ENCODE peak calls at places on chromosomes 5 and 9, in six cellular contexts. Q, S, U, X, O and J are unnamed samples. For H3K36me3, the result is how much of the 10 kb centered on the place peaks cover.

GRCh38 chr5:139600336-139600949 is 39.3 kb downstream of the UBE2D2 start:
- DNase-seq in Q (no peak), S (no peak), U (no peak), X (peak), O (no peak), J (no peak)

GRCh38 chr9:108704156-108704852 is 151.5 kb downstream of the ACTL7B start:
- DNase-seq in Q (no peak), S (no peak), U (no peak), X (no peak), O (no peak), J (no peak)

GRCh38 chr9:69425402-69425801 is 100.4 kb downstream of the ENTREP1 start:
- DNase-seq in Q (no peak), S (no peak), U (no peak), X (no peak), O (no peak), J (no peak)

GRCh38 chr5:82692826-82693225 is 384.4 kb downstream of the TMEM167A start:
- DNase-seq in Q (no peak), S (no peak), U (no peak), X (no peak), O (no peak), J (no peak)

GRCh38 chr5:95697781-95698681 is 15.2 kb upstream of the SPATA9 start:
- DNase-seq in Q (peak), S (no peak), U (no peak), X (no peak), O (no peak), J (no peak)

GRCh38 chr9:91131433-91131839 is 230.3 kb downstream of the AUH start:
- DNase-seq in Q (no peak), S (peak), U (no peak), X (peak), O (peak), J (peak)

GRCh38 chr9:134961331-134962064 is 43.8 kb upstream of the FCN1 start:
- DNase-seq in Q (no peak), S (peak), U (no peak), X (no peak), O (no peak), J (no peak)

GRCh38 chr5:138635708-138636107 is 60.5 kb upstream of the HSPA9 start:
- DNase-seq in Q (no peak), S (no peak), U (no peak), X (no peak), O (no peak), J (no peak)

GRCh38 chr5:68962632-68963484 is 131.0 kb upstream of the SLC30A5 start:
- DNase-seq in Q (peak), S (peak), U (peak), X (peak), O (no peak), J (peak)

GRCh38 chr9:129624947-129625346 is 1.0 kb upstream of the NTMT1 start:
- DNase-seq in Q (no peak), S (no peak), U (no peak), X (peak), O (peak), J (no peak)

GRCh38 chr5:170736966-170737365 is 46.6 kb upstream of the GABRP start:
- DNase-seq in Q (no peak), S (no peak), U (no peak), X (no peak), O (no peak), J (no peak)

GRCh38 chr5:137778772-137779564 is 24.8 kb upstream of the HNRNPA0 start:
- DNase-seq in Q (peak), S (no peak), U (peak), X (peak), O (no peak), J (no peak)

GRCh38 chr5:142091012-142091411 is 17.6 kb upstream of the NDFIP1 start:
- DNase-seq in Q (no peak), S (no peak), U (no peak), X (no peak), O (no peak), J (no peak)

GRCh38 chr5:65821966-65822365 is 100.0 kb downstream of the NLN start:
- DNase-seq in Q (no peak), S (no peak), U (no peak), X (no peak), O (no peak), J (no peak)

GRCh38 chr9:110996436-110997224 is 41.6 kb downstream of the LPAR1 start:
- DNase-seq in Q (no peak), S (no peak), U (no peak), X (peak), O (no peak), J (peak)

GRCh38 chr9:99635032-99635431 is 186.7 kb upstream of the NR4A3 start:
- DNase-seq in Q (no peak), S (no peak), U (no peak), X (no peak), O (no peak), J (no peak)

GRCh38 chr9:15176821-15177220 is 130.2 kb downstream of the TTC39B start:
- DNase-seq in Q (no peak), S (no peak), U (no peak), X (no peak), O (no peak), J (no peak)

GRCh38 chr9:385818-386398 is 171.2 kb downstream of the DOCK8 start:
- DNase-seq in Q (peak), S (no peak), U (peak), X (peak), O (no peak), J (peak)

GRCh38 chr9:128412120-128412790 is 8.4 kb upstream of the CERCAM start:
- DNase-seq in Q (peak), S (peak), U (peak), X (no peak), O (peak), J (peak)

GRCh38 chr9:112795946-112796345 is 45.4 kb downstream of the SNX30 start:
- DNase-seq in Q (no peak), S (no peak), U (no peak), X (no peak), O (no peak), J (no peak)

GRCh38 chr9:84785766-84786547 is 116.4 kb downstream of the NTRK2 start:
- DNase-seq in Q (no peak), S (no peak), U (no peak), X (no peak), O (no peak), J (no peak)

GRCh38 chr5:109837226-109837861 is 147.6 kb downstream of the MAN2A1 start:
- DNase-seq in Q (no peak), S (no peak), U (no peak), X (no peak), O (no peak), J (no peak)

GRCh38 chr9:85036503-85036902 is 367.0 kb downstream of the NTRK2 start:
- DNase-seq in Q (no peak), S (no peak), U (no peak), X (no peak), O (no peak), J (no peak)

GRCh38 chr5:170552486-170553122 is 48.8 kb downstream of the KCNIP1 start:
- DNase-seq in Q (peak), S (peak), U (peak), X (no peak), O (no peak), J (peak)

GRCh38 chr5:31364881-31365636 is 166.8 kb downstream of the DROSHA start:
- DNase-seq in Q (no peak), S (no peak), U (no peak), X (no peak), O (no peak), J (no peak)

GRCh38 chr5:158511454-158511853 is 588.3 kb downstream of the EBF1 start:
- DNase-seq in Q (no peak), S (no peak), U (no peak), X (no peak), O (no peak), J (no peak)

GRCh38 chr5:72441094-72441723 is 66.0 kb downstream of the ZNF366 start:
- DNase-seq in Q (no peak), S (no peak), U (no peak), X (no peak), O (no peak), J (no peak)

GRCh38 chr5:44952376-44952775 is 143.6 kb downstream of the MRPS30 start:
- DNase-seq in Q (peak), S (no peak), U (no peak), X (peak), O (no peak), J (no peak)

GRCh38 chr9:124855944-124856773 is 2.9 kb downstream of the WDR38 start:
- DNase-seq in Q (peak), S (no peak), U (no peak), X (peak), O (no peak), J (no peak)
- H3K36me3 ChIP-seq in Q (under half), S (under half), U (under half), X (under half), O (under half), J (under half)

GRCh38 chr5:112535339-112535738 is 116.3 kb upstream of the EPB41L4A start:
- DNase-seq in Q (no peak), S (no peak), U (no peak), X (no peak), O (no peak), J (no peak)

GRCh38 chr5:112533315-112533867 is 114.3 kb upstream of the EPB41L4A start:
- DNase-seq in Q (no peak), S (no peak), U (no peak), X (peak), O (no peak), J (peak)

GRCh38 chr5:112532654-112533314 is 113.7 kb upstream of the EPB41L4A start:
- DNase-seq in Q (no peak), S (no peak), U (no peak), X (no peak), O (no peak), J (no peak)

GRCh38 chr5:112534067-112534466 is 115.0 kb upstream of the EPB41L4A start:
- DNase-seq in Q (no peak), S (no peak), U (no peak), X (no peak), O (no peak), J (no peak)

DNA sequence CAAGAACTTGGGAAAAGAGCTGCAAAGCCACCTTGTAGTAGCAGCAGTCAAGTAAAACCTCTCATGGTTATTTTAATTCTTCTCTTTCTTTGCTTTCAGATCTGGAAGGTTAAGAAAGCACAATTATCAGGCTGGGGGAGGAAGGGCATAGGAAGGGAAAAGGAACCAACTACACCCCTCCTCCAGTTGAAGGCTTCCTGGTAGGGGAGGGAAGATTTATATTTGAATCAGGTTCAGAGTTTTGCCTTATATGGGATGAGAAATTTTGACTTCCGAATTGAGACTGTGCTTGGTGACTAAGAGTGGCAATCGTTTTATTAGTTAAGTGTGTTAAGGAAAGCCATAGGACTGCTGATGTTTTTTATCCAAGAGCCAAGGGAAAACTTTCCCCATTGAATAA is 115.5 kb upstream of the EPB41L4A start:
- DNase-seq in Q (no peak), S (no peak), U (no peak), X (no peak), O (no peak), J (no peak)
- H3K27ac ChIP-seq in Q (no peak), S (no peak), U (no peak), X (no peak), O (no peak), J (no peak)

GRCh38 chr5:132592521-132592920 is 35.7 kb downstream of the RAD50 start:
- DNase-seq in Q (no peak), S (no peak), U (no peak), X (peak), O (no peak), J (no peak)
- H3K36me3 ChIP-seq in Q (under half), S (under half), U (under half), X (under half), O (under half), J (under half)

GRCh38 chr5:103424008-103424407 is 138.6 kb downstream of the NUDT12 start:
- DNase-seq in Q (no peak), S (no peak), U (no peak), X (no peak), O (no peak), J (no peak)

GRCh38 chr5:103427326-103427725 is 135.3 kb downstream of the NUDT12 start:
- DNase-seq in Q (no peak), S (no peak), U (no peak), X (no peak), O (no peak), J (no peak)

GRCh38 chr5:103424453-103425205 is 138.0 kb downstream of the NUDT12 start:
- DNase-seq in Q (no peak), S (no peak), U (no peak), X (no peak), O (no peak), J (no peak)

GRCh38 chr5:103428411-103428871 is 134.1 kb downstream of the NUDT12 start:
- DNase-seq in Q (no peak), S (peak), U (no peak), X (peak), O (no peak), J (no peak)

DNA sequence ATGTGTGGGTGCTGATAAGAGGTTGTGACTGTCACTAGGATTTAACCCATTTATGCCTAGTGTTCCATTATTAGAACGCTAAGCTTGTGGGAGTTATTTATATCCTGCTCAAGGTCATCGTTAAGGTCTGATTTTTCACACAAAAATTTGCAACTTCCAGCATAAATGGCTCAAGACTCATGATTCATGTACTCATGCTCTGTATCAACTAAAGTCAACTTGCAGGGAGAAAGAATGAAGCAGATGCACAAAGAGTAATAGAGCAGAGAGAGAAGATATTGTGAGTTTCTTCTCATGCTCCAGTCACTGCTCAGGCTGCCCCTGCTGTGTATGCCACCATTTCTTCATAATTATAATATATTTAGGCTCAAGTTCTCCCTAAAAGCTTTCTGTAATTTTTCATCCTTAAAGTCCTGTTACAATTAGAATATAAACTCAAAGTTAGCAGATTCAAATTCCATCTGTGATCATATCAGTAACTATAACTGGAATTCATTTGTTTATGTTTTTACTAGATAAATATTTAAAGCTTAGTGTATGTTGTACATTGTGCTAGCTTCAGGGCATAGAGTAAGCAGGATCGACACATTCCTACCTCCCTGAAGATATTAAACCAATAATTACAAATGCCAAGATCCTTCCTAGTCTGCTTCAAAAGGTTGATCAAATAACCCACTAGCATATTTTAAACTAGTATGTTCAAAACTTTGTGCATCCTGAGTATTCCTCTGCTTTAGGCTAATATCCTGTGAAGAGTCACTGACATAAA is 136.7 kb downstream of the NUDT12 start:
- DNase-seq in Q (no peak), S (no peak), U (no peak), X (no peak), O (no peak), J (no peak)
- H3K27ac ChIP-seq in Q (no peak), S (no peak), U (no peak), X (no peak), O (no peak), J (no peak)

DNA sequence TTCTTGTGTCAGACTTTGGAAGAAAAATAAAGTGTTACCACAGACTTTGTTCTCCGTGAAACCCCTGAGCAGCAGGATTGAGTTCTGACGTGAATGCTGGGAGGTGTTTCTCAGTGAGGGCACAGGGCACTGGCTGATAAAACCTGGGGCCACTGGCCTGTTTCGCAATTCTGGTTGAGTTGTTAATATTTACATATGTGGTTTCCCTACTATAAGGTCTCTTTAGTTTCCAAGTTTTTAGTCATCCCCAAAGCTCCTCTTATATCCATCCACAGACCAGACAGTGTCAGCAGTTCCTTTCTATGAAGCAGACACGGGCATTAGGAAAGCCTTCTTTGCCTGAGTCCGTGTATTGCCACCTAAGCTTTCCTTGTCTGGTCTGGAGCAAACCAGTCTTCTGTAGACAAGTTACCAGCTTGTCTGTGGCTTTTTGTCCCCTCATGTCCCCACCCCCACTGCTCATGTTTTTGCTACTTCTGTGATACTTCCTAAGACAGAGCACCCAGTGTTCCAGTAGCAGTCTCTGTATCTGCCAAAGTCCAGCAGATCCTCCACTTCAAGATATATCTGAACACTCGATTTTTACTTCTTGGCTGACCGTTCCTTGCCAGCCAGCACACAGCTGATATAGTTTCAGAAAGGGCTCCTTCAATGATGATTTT is 42.0 kb downstream of the ACO1 start:
- DNase-seq in Q (no peak), S (no peak), U (no peak), X (peak), O (no peak), J (no peak)
- H3K36me3 ChIP-seq in Q (under half), S (under half), U (half or more), X (under half), O (under half), J (under half)

GRCh38 chr5:13946111-13946510 is 1.6 kb upstream of the DNAH5 start:
- DNase-seq in Q (no peak), S (no peak), U (no peak), X (peak), O (no peak), J (no peak)
- H3K27ac ChIP-seq in Q (no peak), S (no peak), U (no peak), X (peak), O (no peak), J (no peak)

DNA sequence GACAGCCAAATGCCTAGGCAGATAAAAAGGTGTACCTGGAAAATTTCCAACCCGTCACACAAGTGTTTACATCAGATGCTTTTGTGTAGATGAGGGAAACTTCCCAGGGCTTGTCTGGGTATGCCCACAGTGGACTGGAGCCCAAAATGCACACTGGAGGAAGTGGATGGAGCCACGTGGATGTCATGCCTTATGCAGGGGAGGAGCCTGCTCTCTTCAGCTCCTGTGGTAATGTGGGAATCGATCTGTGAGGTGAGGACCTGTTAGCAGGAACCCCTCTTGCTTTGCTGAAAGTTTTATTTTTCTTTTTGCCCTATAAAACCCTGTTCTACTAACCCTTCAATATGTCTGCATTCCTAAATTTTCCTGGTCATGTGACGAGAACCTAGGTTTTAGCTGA is 439.2 kb upstream of the CDH9 start:
- DNase-seq in Q (no peak), S (no peak), U (no peak), X (no peak), O (no peak), J (no peak)
- H3K36me3 ChIP-seq in Q (under half), S (under half), U (under half), X (under half), O (under half), J (under half)